ENCODE peak calls at places on chromosomes 12 and 14, in ten cellular contexts. One of them, this sample, is unnamed.

GRCh38 chr12:96502477-96502876 is 13.1 kb downstream of the CFAP54 start:
- DNase-seq in NCI-H146: no peak
- DNase-seq in left ventricle myocardium inferior: no peak
- DNase-seq in psoas muscle: no peak
- DNase-seq in Jurkat, Clone E6-1: no peak
- DNase-seq in activated naive CD4-positive, alpha-beta T cell treated with anti-CD3 and anti-CD28 coated beads, Interleukin-2, amount 50 U/mL, for 72 hours: no peak
- DNase-seq in stimulated activated CD4-positive, alpha-beta T cell treated with anti-CD3 and anti-CD28 coated beads, TNF-alpha, amount 100 ng/mL, for 48 hours: no peak
- DNase-seq in germinal center: no peak
- DNase-seq in GM19239: peak; percentile 40
- DNase-seq in T-helper 2 cell: no peak
- DNase-seq in this sample: no peak

GRCh38 chr14:77265561-77266335 is 5.3 kb downstream of the NGB start:
- DNase-seq in NCI-H146: no peak
- DNase-seq in left ventricle myocardium inferior: no peak
- DNase-seq in psoas muscle: no peak
- DNase-seq in Jurkat, Clone E6-1: no peak
- DNase-seq in activated naive CD4-positive, alpha-beta T cell treated with anti-CD3 and anti-CD28 coated beads, Interleukin-2, amount 50 U/mL, for 72 hours: no peak
- DNase-seq in stimulated activated CD4-positive, alpha-beta T cell treated with anti-CD3 and anti-CD28 coated beads, TNF-alpha, amount 100 ng/mL, for 48 hours: no peak
- DNase-seq in germinal center: no peak
- DNase-seq in GM19239: no peak
- DNase-seq in T-helper 2 cell: no peak
- DNase-seq in this sample: no peak

GRCh38 chr12:58364389-58365086 is 423.2 kb downstream of the ATP23 start:
- DNase-seq in NCI-H146: no peak
- DNase-seq in left ventricle myocardium inferior: no peak
- DNase-seq in psoas muscle: no peak
- DNase-seq in Jurkat, Clone E6-1: no peak
- DNase-seq in activated naive CD4-positive, alpha-beta T cell treated with anti-CD3 and anti-CD28 coated beads, Interleukin-2, amount 50 U/mL, for 72 hours: no peak
- DNase-seq in stimulated activated CD4-positive, alpha-beta T cell treated with anti-CD3 and anti-CD28 coated beads, TNF-alpha, amount 100 ng/mL, for 48 hours: no peak
- DNase-seq in germinal center: no peak
- DNase-seq in GM19239: no peak
- DNase-seq in T-helper 2 cell: no peak
- DNase-seq in this sample: no peak

GRCh38 chr14:75418779-75419768 is 8.7 kb upstream of the JDP2 start:
- DNase-seq in NCI-H146: no peak
- DNase-seq in left ventricle myocardium inferior: no peak
- DNase-seq in psoas muscle: no peak
- DNase-seq in Jurkat, Clone E6-1: peak; percentile 24
- DNase-seq in activated naive CD4-positive, alpha-beta T cell treated with anti-CD3 and anti-CD28 coated beads, Interleukin-2, amount 50 U/mL, for 72 hours: no peak
- DNase-seq in stimulated activated CD4-positive, alpha-beta T cell treated with anti-CD3 and anti-CD28 coated beads, TNF-alpha, amount 100 ng/mL, for 48 hours: peak; percentile 49
- DNase-seq in germinal center: peak; percentile 44
- DNase-seq in GM19239: peak; percentile 26
- DNase-seq in T-helper 2 cell: no peak
- DNase-seq in this sample: peak; percentile 53

GRCh38 chr12:106204312-106204711 is 43.5 kb downstream of the CKAP4 start:
- DNase-seq in NCI-H146: no peak
- DNase-seq in left ventricle myocardium inferior: no peak
- DNase-seq in psoas muscle: no peak
- DNase-seq in Jurkat, Clone E6-1: no peak
- DNase-seq in activated naive CD4-positive, alpha-beta T cell treated with anti-CD3 and anti-CD28 coated beads, Interleukin-2, amount 50 U/mL, for 72 hours: no peak
- DNase-seq in stimulated activated CD4-positive, alpha-beta T cell treated with anti-CD3 and anti-CD28 coated beads, TNF-alpha, amount 100 ng/mL, for 48 hours: no peak
- DNase-seq in germinal center: no peak
- DNase-seq in GM19239: no peak
- DNase-seq in T-helper 2 cell: no peak
- DNase-seq in this sample: no peak

GRCh38 chr12:106581543-106582263 is 1.1 kb upstream of the RFX4 start:
- DNase-seq in NCI-H146: peak; percentile 59
- DNase-seq in left ventricle myocardium inferior: no peak
- DNase-seq in psoas muscle: no peak
- DNase-seq in Jurkat, Clone E6-1: no peak
- DNase-seq in activated naive CD4-positive, alpha-beta T cell treated with anti-CD3 and anti-CD28 coated beads, Interleukin-2, amount 50 U/mL, for 72 hours: no peak
- DNase-seq in stimulated activated CD4-positive, alpha-beta T cell treated with anti-CD3 and anti-CD28 coated beads, TNF-alpha, amount 100 ng/mL, for 48 hours: no peak
- DNase-seq in germinal center: no peak
- DNase-seq in GM19239: no peak
- DNase-seq in T-helper 2 cell: no peak
- DNase-seq in this sample: no peak

GRCh38 chr14:97328743-97329142 is 531.6 kb downstream of the VRK1 start:
- DNase-seq in NCI-H146: no peak
- DNase-seq in left ventricle myocardium inferior: no peak
- DNase-seq in psoas muscle: no peak
- DNase-seq in Jurkat, Clone E6-1: no peak
- DNase-seq in activated naive CD4-positive, alpha-beta T cell treated with anti-CD3 and anti-CD28 coated beads, Interleukin-2, amount 50 U/mL, for 72 hours: no peak
- DNase-seq in stimulated activated CD4-positive, alpha-beta T cell treated with anti-CD3 and anti-CD28 coated beads, TNF-alpha, amount 100 ng/mL, for 48 hours: no peak
- DNase-seq in germinal center: no peak
- DNase-seq in GM19239: no peak
- DNase-seq in T-helper 2 cell: no peak
- DNase-seq in this sample: no peak

GRCh38 chr12:10705655-10706054 is 17.5 kb downstream of the YBX3 start:
- DNase-seq in NCI-H146: no peak
- DNase-seq in left ventricle myocardium inferior: no peak
- DNase-seq in psoas muscle: no peak
- DNase-seq in Jurkat, Clone E6-1: no peak
- DNase-seq in activated naive CD4-positive, alpha-beta T cell treated with anti-CD3 and anti-CD28 coated beads, Interleukin-2, amount 50 U/mL, for 72 hours: no peak
- DNase-seq in stimulated activated CD4-positive, alpha-beta T cell treated with anti-CD3 and anti-CD28 coated beads, TNF-alpha, amount 100 ng/mL, for 48 hours: no peak
- DNase-seq in germinal center: no peak
- DNase-seq in GM19239: no peak
- DNase-seq in T-helper 2 cell: no peak
- DNase-seq in this sample: no peak

GRCh38 chr12:57522887-57523705 is 472 bp downstream of the MBD6 start:
- DNase-seq in NCI-H146: peak; percentile 57
- DNase-seq in left ventricle myocardium inferior: peak; percentile 67
- DNase-seq in psoas muscle: peak; percentile 54
- DNase-seq in Jurkat, Clone E6-1: peak; percentile 43
- DNase-seq in activated naive CD4-positive, alpha-beta T cell treated with anti-CD3 and anti-CD28 coated beads, Interleukin-2, amount 50 U/mL, for 72 hours: peak; percentile 72
- DNase-seq in stimulated activated CD4-positive, alpha-beta T cell treated with anti-CD3 and anti-CD28 coated beads, TNF-alpha, amount 100 ng/mL, for 48 hours: no peak
- DNase-seq in germinal center: no peak
- DNase-seq in GM19239: no peak
- DNase-seq in T-helper 2 cell: peak; percentile 24
- DNase-seq in this sample: peak; percentile 71

GRCh38 chr14:87153901-87154300 is 839.1 kb downstream of the GALC start:
- DNase-seq in NCI-H146: no peak
- DNase-seq in left ventricle myocardium inferior: no peak
- DNase-seq in psoas muscle: no peak
- DNase-seq in Jurkat, Clone E6-1: no peak
- DNase-seq in activated naive CD4-positive, alpha-beta T cell treated with anti-CD3 and anti-CD28 coated beads, Interleukin-2, amount 50 U/mL, for 72 hours: no peak
- DNase-seq in stimulated activated CD4-positive, alpha-beta T cell treated with anti-CD3 and anti-CD28 coated beads, TNF-alpha, amount 100 ng/mL, for 48 hours: no peak
- DNase-seq in germinal center: no peak
- DNase-seq in GM19239: no peak
- DNase-seq in T-helper 2 cell: no peak
- DNase-seq in this sample: no peak

GRCh38 chr14:42110167-42110566 is 503.5 kb downstream of the LRFN5 start:
- DNase-seq in NCI-H146: peak; percentile 4
- DNase-seq in left ventricle myocardium inferior: no peak
- DNase-seq in psoas muscle: no peak
- DNase-seq in Jurkat, Clone E6-1: no peak
- DNase-seq in activated naive CD4-positive, alpha-beta T cell treated with anti-CD3 and anti-CD28 coated beads, Interleukin-2, amount 50 U/mL, for 72 hours: no peak
- DNase-seq in stimulated activated CD4-positive, alpha-beta T cell treated with anti-CD3 and anti-CD28 coated beads, TNF-alpha, amount 100 ng/mL, for 48 hours: no peak
- DNase-seq in germinal center: no peak
- DNase-seq in GM19239: no peak
- DNase-seq in T-helper 2 cell: no peak
- DNase-seq in this sample: no peak

GRCh38 chr14:23154876-23155587 is 28.4 kb downstream of the SLC7A8 start:
- DNase-seq in NCI-H146: no peak
- DNase-seq in left ventricle myocardium inferior: peak; percentile 80
- DNase-seq in psoas muscle: peak; percentile 83
- DNase-seq in Jurkat, Clone E6-1: peak; percentile 91
- DNase-seq in activated naive CD4-positive, alpha-beta T cell treated with anti-CD3 and anti-CD28 coated beads, Interleukin-2, amount 50 U/mL, for 72 hours: no peak
- DNase-seq in stimulated activated CD4-positive, alpha-beta T cell treated with anti-CD3 and anti-CD28 coated beads, TNF-alpha, amount 100 ng/mL, for 48 hours: no peak
- DNase-seq in germinal center: no peak
- DNase-seq in GM19239: no peak
- DNase-seq in T-helper 2 cell: no peak
- DNase-seq in this sample: no peak

GRCh38 chr12:663293-663871 is at the start of gene NINJ2:
- DNase-seq in NCI-H146: no peak
- DNase-seq in left ventricle myocardium inferior: peak; percentile 18
- DNase-seq in psoas muscle: no peak
- DNase-seq in Jurkat, Clone E6-1: no peak
- DNase-seq in activated naive CD4-positive, alpha-beta T cell treated with anti-CD3 and anti-CD28 coated beads, Interleukin-2, amount 50 U/mL, for 72 hours: no peak
- DNase-seq in stimulated activated CD4-positive, alpha-beta T cell treated with anti-CD3 and anti-CD28 coated beads, TNF-alpha, amount 100 ng/mL, for 48 hours: no peak
- DNase-seq in germinal center: no peak
- DNase-seq in GM19239: no peak
- DNase-seq in T-helper 2 cell: no peak
- DNase-seq in this sample: no peak

GRCh38 chr12:113900711-113901110 is 65.4 kb downstream of the RBM19 start:
- DNase-seq in NCI-H146: no peak
- DNase-seq in left ventricle myocardium inferior: no peak
- DNase-seq in psoas muscle: no peak
- DNase-seq in Jurkat, Clone E6-1: no peak
- DNase-seq in activated naive CD4-positive, alpha-beta T cell treated with anti-CD3 and anti-CD28 coated beads, Interleukin-2, amount 50 U/mL, for 72 hours: no peak
- DNase-seq in stimulated activated CD4-positive, alpha-beta T cell treated with anti-CD3 and anti-CD28 coated beads, TNF-alpha, amount 100 ng/mL, for 48 hours: no peak
- DNase-seq in germinal center: no peak
- DNase-seq in GM19239: no peak
- DNase-seq in T-helper 2 cell: no peak
- DNase-seq in this sample: no peak

GRCh38 chr12:94644622-94645021 is 5.7 kb downstream of the TMCC3 start:
- DNase-seq in NCI-H146: no peak
- DNase-seq in left ventricle myocardium inferior: no peak
- DNase-seq in psoas muscle: no peak
- DNase-seq in Jurkat, Clone E6-1: no peak
- DNase-seq in activated naive CD4-positive, alpha-beta T cell treated with anti-CD3 and anti-CD28 coated beads, Interleukin-2, amount 50 U/mL, for 72 hours: no peak
- DNase-seq in stimulated activated CD4-positive, alpha-beta T cell treated with anti-CD3 and anti-CD28 coated beads, TNF-alpha, amount 100 ng/mL, for 48 hours: no peak
- DNase-seq in germinal center: no peak
- DNase-seq in GM19239: no peak
- DNase-seq in T-helper 2 cell: no peak
- DNase-seq in this sample: no peak

GRCh38 chr12:54701940-54702592 is 53.9 kb upstream of the DCD start:
- DNase-seq in NCI-H146: peak; percentile 25
- DNase-seq in left ventricle myocardium inferior: no peak
- DNase-seq in psoas muscle: no peak
- DNase-seq in Jurkat, Clone E6-1: peak; percentile 57
- DNase-seq in activated naive CD4-positive, alpha-beta T cell treated with anti-CD3 and anti-CD28 coated beads, Interleukin-2, amount 50 U/mL, for 72 hours: no peak
- DNase-seq in stimulated activated CD4-positive, alpha-beta T cell treated with anti-CD3 and anti-CD28 coated beads, TNF-alpha, amount 100 ng/mL, for 48 hours: peak; percentile 10
- DNase-seq in germinal center: peak; percentile 42
- DNase-seq in GM19239: peak; percentile 4
- DNase-seq in T-helper 2 cell: no peak
- DNase-seq in this sample: no peak

GRCh38 chr14:90518941-90519256 is 122.1 kb downstream of the CALM1 start:
- DNase-seq in NCI-H146: peak; percentile 54
- DNase-seq in left ventricle myocardium inferior: no peak
- DNase-seq in psoas muscle: no peak
- DNase-seq in Jurkat, Clone E6-1: peak; percentile 51
- DNase-seq in activated naive CD4-positive, alpha-beta T cell treated with anti-CD3 and anti-CD28 coated beads, Interleukin-2, amount 50 U/mL, for 72 hours: no peak
- DNase-seq in stimulated activated CD4-positive, alpha-beta T cell treated with anti-CD3 and anti-CD28 coated beads, TNF-alpha, amount 100 ng/mL, for 48 hours: peak; percentile 41
- DNase-seq in germinal center: peak; percentile 54
- DNase-seq in GM19239: peak; percentile 63
- DNase-seq in T-helper 2 cell: no peak
- DNase-seq in this sample: peak; percentile 66

GRCh38 chr12:22719745-22720144 is 94.8 kb downstream of the ETNK1 start:
- DNase-seq in NCI-H146: no peak
- DNase-seq in left ventricle myocardium inferior: no peak
- DNase-seq in psoas muscle: no peak
- DNase-seq in Jurkat, Clone E6-1: no peak
- DNase-seq in activated naive CD4-positive, alpha-beta T cell treated with anti-CD3 and anti-CD28 coated beads, Interleukin-2, amount 50 U/mL, for 72 hours: no peak
- DNase-seq in stimulated activated CD4-positive, alpha-beta T cell treated with anti-CD3 and anti-CD28 coated beads, TNF-alpha, amount 100 ng/mL, for 48 hours: no peak
- DNase-seq in germinal center: no peak
- DNase-seq in GM19239: no peak
- DNase-seq in T-helper 2 cell: no peak
- DNase-seq in this sample: no peak

GRCh38 chr12:46332260-46332659 is 40.3 kb downstream of the SLC38A2 start:
- DNase-seq in NCI-H146: no peak
- DNase-seq in left ventricle myocardium inferior: no peak
- DNase-seq in psoas muscle: no peak
- DNase-seq in Jurkat, Clone E6-1: no peak
- DNase-seq in activated naive CD4-positive, alpha-beta T cell treated with anti-CD3 and anti-CD28 coated beads, Interleukin-2, amount 50 U/mL, for 72 hours: no peak
- DNase-seq in stimulated activated CD4-positive, alpha-beta T cell treated with anti-CD3 and anti-CD28 coated beads, TNF-alpha, amount 100 ng/mL, for 48 hours: no peak
- DNase-seq in germinal center: no peak
- DNase-seq in GM19239: no peak
- DNase-seq in T-helper 2 cell: no peak
- DNase-seq in this sample: no peak

GRCh38 chr12:93113317-93114006 is 184.4 kb upstream of the EEA1 start:
- DNase-seq in NCI-H146: no peak
- DNase-seq in left ventricle myocardium inferior: peak; percentile 33
- DNase-seq in psoas muscle: no peak
- DNase-seq in Jurkat, Clone E6-1: no peak
- DNase-seq in activated naive CD4-positive, alpha-beta T cell treated with anti-CD3 and anti-CD28 coated beads, Interleukin-2, amount 50 U/mL, for 72 hours: no peak
- DNase-seq in stimulated activated CD4-positive, alpha-beta T cell treated with anti-CD3 and anti-CD28 coated beads, TNF-alpha, amount 100 ng/mL, for 48 hours: no peak
- DNase-seq in germinal center: no peak
- DNase-seq in GM19239: no peak
- DNase-seq in T-helper 2 cell: no peak
- DNase-seq in this sample: no peak

GRCh38 chr14:37594916-37595808 is at the start of the genes FOXA1 and TTC6:
- DNase-seq in NCI-H146: peak; percentile 93
- DNase-seq in left ventricle myocardium inferior: no peak
- DNase-seq in psoas muscle: no peak
- DNase-seq in Jurkat, Clone E6-1: no peak
- DNase-seq in activated naive CD4-positive, alpha-beta T cell treated with anti-CD3 and anti-CD28 coated beads, Interleukin-2, amount 50 U/mL, for 72 hours: no peak
- DNase-seq in stimulated activated CD4-positive, alpha-beta T cell treated with anti-CD3 and anti-CD28 coated beads, TNF-alpha, amount 100 ng/mL, for 48 hours: no peak
- DNase-seq in germinal center: no peak
- DNase-seq in GM19239: no peak
- DNase-seq in T-helper 2 cell: no peak
- DNase-seq in this sample: no peak

GRCh38 chr14:34912182-34912581 is 37.0 kb upstream of the BAZ1A start:
- DNase-seq in NCI-H146: no peak
- DNase-seq in left ventricle myocardium inferior: no peak
- DNase-seq in psoas muscle: no peak
- DNase-seq in Jurkat, Clone E6-1: no peak
- DNase-seq in activated naive CD4-positive, alpha-beta T cell treated with anti-CD3 and anti-CD28 coated beads, Interleukin-2, amount 50 U/mL, for 72 hours: no peak
- DNase-seq in stimulated activated CD4-positive, alpha-beta T cell treated with anti-CD3 and anti-CD28 coated beads, TNF-alpha, amount 100 ng/mL, for 48 hours: no peak
- DNase-seq in germinal center: peak; percentile 11
- DNase-seq in GM19239: no peak
- DNase-seq in T-helper 2 cell: no peak
- DNase-seq in this sample: no peak

GRCh38 chr12:58171914-58172313 is 230.5 kb downstream of the ATP23 start:
- DNase-seq in NCI-H146: no peak
- DNase-seq in left ventricle myocardium inferior: no peak
- DNase-seq in psoas muscle: no peak
- DNase-seq in Jurkat, Clone E6-1: no peak
- DNase-seq in activated naive CD4-positive, alpha-beta T cell treated with anti-CD3 and anti-CD28 coated beads, Interleukin-2, amount 50 U/mL, for 72 hours: no peak
- DNase-seq in stimulated activated CD4-positive, alpha-beta T cell treated with anti-CD3 and anti-CD28 coated beads, TNF-alpha, amount 100 ng/mL, for 48 hours: no peak
- DNase-seq in germinal center: no peak
- DNase-seq in GM19239: no peak
- DNase-seq in T-helper 2 cell: no peak
- DNase-seq in this sample: no peak

GRCh38 chr14:98382662-98383061 is 889.3 kb downstream of the BCL11B start:
- DNase-seq in NCI-H146: no peak
- DNase-seq in left ventricle myocardium inferior: no peak
- DNase-seq in psoas muscle: no peak
- DNase-seq in Jurkat, Clone E6-1: no peak
- DNase-seq in activated naive CD4-positive, alpha-beta T cell treated with anti-CD3 and anti-CD28 coated beads, Interleukin-2, amount 50 U/mL, for 72 hours: no peak
- DNase-seq in stimulated activated CD4-positive, alpha-beta T cell treated with anti-CD3 and anti-CD28 coated beads, TNF-alpha, amount 100 ng/mL, for 48 hours: no peak
- DNase-seq in germinal center: no peak
- DNase-seq in GM19239: no peak
- DNase-seq in T-helper 2 cell: no peak
- DNase-seq in this sample: no peak

GRCh38 chr12:6465467-6466183 is 4.9 kb downstream of the VAMP1 start:
- DNase-seq in NCI-H146: peak; percentile 76
- DNase-seq in left ventricle myocardium inferior: no peak
- DNase-seq in psoas muscle: no peak
- DNase-seq in Jurkat, Clone E6-1: peak; percentile 57
- DNase-seq in activated naive CD4-positive, alpha-beta T cell treated with anti-CD3 and anti-CD28 coated beads, Interleukin-2, amount 50 U/mL, for 72 hours: no peak
- DNase-seq in stimulated activated CD4-positive, alpha-beta T cell treated with anti-CD3 and anti-CD28 coated beads, TNF-alpha, amount 100 ng/mL, for 48 hours: no peak
- DNase-seq in germinal center: no peak
- DNase-seq in GM19239: no peak
- DNase-seq in T-helper 2 cell: no peak
- DNase-seq in this sample: no peak

GRCh38 chr12:90275088-90275487 is 566.5 kb upstream of the ATP2B1 start:
- DNase-seq in NCI-H146: no peak
- DNase-seq in left ventricle myocardium inferior: no peak
- DNase-seq in psoas muscle: no peak
- DNase-seq in Jurkat, Clone E6-1: no peak
- DNase-seq in activated naive CD4-positive, alpha-beta T cell treated with anti-CD3 and anti-CD28 coated beads, Interleukin-2, amount 50 U/mL, for 72 hours: no peak
- DNase-seq in stimulated activated CD4-positive, alpha-beta T cell treated with anti-CD3 and anti-CD28 coated beads, TNF-alpha, amount 100 ng/mL, for 48 hours: no peak
- DNase-seq in germinal center: no peak
- DNase-seq in GM19239: no peak
- DNase-seq in T-helper 2 cell: no peak
- DNase-seq in this sample: no peak

GRCh38 chr12:69331482-69331845 is 16.7 kb upstream of the LYZ start:
- DNase-seq in NCI-H146: no peak
- DNase-seq in left ventricle myocardium inferior: no peak
- DNase-seq in psoas muscle: no peak
- DNase-seq in Jurkat, Clone E6-1: no peak
- DNase-seq in activated naive CD4-positive, alpha-beta T cell treated with anti-CD3 and anti-CD28 coated beads, Interleukin-2, amount 50 U/mL, for 72 hours: no peak
- DNase-seq in stimulated activated CD4-positive, alpha-beta T cell treated with anti-CD3 and anti-CD28 coated beads, TNF-alpha, amount 100 ng/mL, for 48 hours: no peak
- DNase-seq in germinal center: no peak
- DNase-seq in GM19239: no peak
- DNase-seq in T-helper 2 cell: no peak
- DNase-seq in this sample: no peak

GRCh38 chr14:102829106-102829505 is 51.9 kb downstream of the TRAF3 start:
- DNase-seq in NCI-H146: peak; percentile 27
- DNase-seq in left ventricle myocardium inferior: no peak
- DNase-seq in psoas muscle: no peak
- DNase-seq in Jurkat, Clone E6-1: no peak
- DNase-seq in activated naive CD4-positive, alpha-beta T cell treated with anti-CD3 and anti-CD28 coated beads, Interleukin-2, amount 50 U/mL, for 72 hours: no peak
- DNase-seq in stimulated activated CD4-positive, alpha-beta T cell treated with anti-CD3 and anti-CD28 coated beads, TNF-alpha, amount 100 ng/mL, for 48 hours: no peak
- DNase-seq in germinal center: no peak
- DNase-seq in GM19239: no peak
- DNase-seq in T-helper 2 cell: no peak
- DNase-seq in this sample: no peak